ENCODE peak calls at places on chromosomes 7 and 10, in five cellular contexts. M is transverse colon, F is HCT116, A is spleen, Q is vagina. I is an unnamed sample.

GRCh38 chr7:109772161-109772560 is 1202.5 kb downstream of the DNAJB9 start:
- DNase-seq in M (no peak), F (no peak), A (no peak), Q (no peak), I (no peak)

GRCh38 chr10:114956466-114956865 is 18.5 kb downstream of the TRUB1 start:
- DNase-seq in M (no peak), F (no peak), A (no peak), Q (no peak), I (no peak)

GRCh38 chr7:77258593-77258992 is 59.0 kb upstream of the FGL2 start:
- DNase-seq in M (no peak), F (no peak), A (no peak), Q (no peak), I (no peak)

GRCh38 chr10:97771055-97771811 is 566 bp downstream of the SFRP5 start:
- DNase-seq in M (no peak), F (no peak), A (no peak), Q (no peak), I (no peak)

GRCh38 chr7:88344956-88345832 is 38.5 kb upstream of the STEAP4 start:
- DNase-seq in M (peak; percentile 25), F (peak; percentile 23), A (peak; percentile 83), Q (no peak), I (no peak)

GRCh38 chr7:31192996-31193395 is 140.9 kb downstream of the ADCYAP1R1 start:
- DNase-seq in M (peak; percentile 31), F (peak; percentile 36), A (no peak), Q (no peak), I (peak; percentile 33)

GRCh38 chr10:89576022-89576421 is 40.6 kb upstream of the SLC16A12 start:
- DNase-seq in M (no peak), F (no peak), A (no peak), Q (no peak), I (no peak)

GRCh38 chr10:37703833-37704382 is 153.5 kb downstream of the ZNF248 start:
- DNase-seq in M (no peak), F (no peak), A (peak; percentile 44), Q (peak; percentile 58), I (no peak)

GRCh38 chr10:36224431-36224985 is 582.4 kb upstream of the FZD8 start:
- DNase-seq in M (no peak), F (no peak), A (no peak), Q (no peak), I (no peak)

GRCh38 chr10:125123363-125124113 is 36.8 kb downstream of the CTBP2 start:
- DNase-seq in M (peak; percentile 90), F (peak; percentile 96), A (peak; percentile 76), Q (no peak), I (peak; percentile 85)

GRCh38 chr10:101145145-101145544 is 14.0 kb downstream of the TLX1 start:
- DNase-seq in M (no peak), F (no peak), A (no peak), Q (no peak), I (no peak)

GRCh38 chr10:71314694-71315225 is 4.3 kb upstream of the SLC29A3 start:
- DNase-seq in M (no peak), F (no peak), A (no peak), Q (no peak), I (no peak)

GRCh38 chr10:98963608-98964007 is 272.0 kb downstream of the HPSE2 start:
- DNase-seq in M (no peak), F (no peak), A (no peak), Q (no peak), I (no peak)

GRCh38 chr10:93758510-93758885 is 762 bp downstream of the LGI1 start:
- DNase-seq in M (no peak), F (no peak), A (no peak), Q (no peak), I (no peak)

GRCh38 chr10:93756128-93756517 is 1.6 kb upstream of the LGI1 start:
- DNase-seq in M (no peak), F (no peak), A (no peak), Q (no peak), I (no peak)

GRCh38 chr10:93757136-93757535 is 600 bp upstream of the LGI1 start:
- DNase-seq in M (no peak), F (no peak), A (no peak), Q (no peak), I (no peak)

GRCh38 chr10:93758911-93759410 is 1.2 kb downstream of the LGI1 start:
- DNase-seq in M (no peak), F (no peak), A (no peak), Q (no peak), I (no peak)

GRCh38 chr10:93757766-93758509 is at the start of gene LGI1:
- DNase-seq in M (no peak), F (no peak), A (no peak), Q (no peak), I (no peak)
- H3K4me3 ChIP-seq in M (no peak within 1 kb of the TSS), F (no peak within 1 kb of the TSS), A (no peak within 1 kb of the TSS), Q (no peak within 1 kb of the TSS), I (no peak within 1 kb of the TSS)

GRCh38 chr10:48274636-48275035 is at the start of gene FRMPD2:
- DNase-seq in M (no peak), F (no peak), A (no peak), Q (no peak), I (no peak)

GRCh38 chr10:48282829-48283228 is 8.3 kb upstream of the FRMPD2 start:
- DNase-seq in M (no peak), F (no peak), A (no peak), Q (no peak), I (no peak)

GRCh38 chr10:48277093-48277492 is 2.6 kb upstream of the FRMPD2 start:
- DNase-seq in M (no peak), F (no peak), A (no peak), Q (no peak), I (no peak)

GRCh38 chr10:48275743-48276142 is 1.2 kb upstream of the FRMPD2 start:
- DNase-seq in M (no peak), F (no peak), A (no peak), Q (no peak), I (no peak)

DNA sequence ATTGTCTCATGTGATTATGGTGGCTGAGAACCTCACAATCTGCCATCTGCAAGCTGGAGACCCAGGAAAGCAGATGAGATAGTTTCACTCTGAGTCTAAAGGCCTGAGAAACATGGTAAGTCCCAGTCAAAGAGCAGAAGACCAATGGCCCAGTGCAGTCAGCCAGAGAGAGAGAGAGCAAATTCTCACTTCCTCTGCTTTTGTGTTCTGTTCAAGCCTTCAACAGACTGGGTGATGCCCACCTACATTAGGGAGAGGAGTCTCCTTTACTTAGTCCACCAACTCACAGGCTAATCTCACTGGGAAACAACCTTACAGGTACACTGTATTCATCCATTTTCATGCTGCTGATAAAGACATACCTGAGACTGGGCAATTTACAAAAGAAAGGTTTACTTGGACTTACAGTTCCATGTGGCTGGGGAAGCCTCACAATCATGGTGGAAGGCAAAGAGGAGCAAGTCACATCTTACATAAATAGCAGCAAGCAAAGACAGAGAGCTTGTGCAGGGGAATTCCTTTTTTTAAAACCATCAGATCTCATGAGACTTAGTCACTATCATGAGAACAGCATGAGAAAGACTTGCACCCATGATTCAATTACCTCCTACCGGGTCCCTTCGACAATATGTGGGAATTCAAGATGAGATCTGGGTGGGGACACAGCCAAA is 4.7 kb upstream of the FRMPD2 start:
- DNase-seq in M (no peak), F (no peak), A (no peak), Q (no peak), I (no peak)
- TF ChIP-seq POLR2AphosphoS5 in M (no peak), F (no peak), A (no peak), Q (no peak), I (no peak)

GRCh38 chr7:80637911-80638765 is at the start of gene CD36:
- DNase-seq in M (no peak), F (no peak), A (no peak), Q (no peak), I (no peak)
- TF ChIP-seq POLR2A in M (no peak), F (no peak), A (peak; percentile 72), Q (no peak), I (no peak)

GRCh38 chr10:16832351-16833080 is 15.3 kb upstream of the RSU1 start:
- DNase-seq in M (peak; percentile 66), F (no peak), A (no peak), Q (no peak), I (peak; percentile 65)

GRCh38 chr10:16822726-16823360 is 5.6 kb upstream of the RSU1 start:
- DNase-seq in M (no peak), F (no peak), A (no peak), Q (peak; percentile 54), I (no peak)

GRCh38 chr10:16828114-16828568 is 10.9 kb upstream of the RSU1 start:
- DNase-seq in M (peak; percentile 59), F (peak; percentile 83), A (peak; percentile 76), Q (no peak), I (peak; percentile 53)

DNA sequence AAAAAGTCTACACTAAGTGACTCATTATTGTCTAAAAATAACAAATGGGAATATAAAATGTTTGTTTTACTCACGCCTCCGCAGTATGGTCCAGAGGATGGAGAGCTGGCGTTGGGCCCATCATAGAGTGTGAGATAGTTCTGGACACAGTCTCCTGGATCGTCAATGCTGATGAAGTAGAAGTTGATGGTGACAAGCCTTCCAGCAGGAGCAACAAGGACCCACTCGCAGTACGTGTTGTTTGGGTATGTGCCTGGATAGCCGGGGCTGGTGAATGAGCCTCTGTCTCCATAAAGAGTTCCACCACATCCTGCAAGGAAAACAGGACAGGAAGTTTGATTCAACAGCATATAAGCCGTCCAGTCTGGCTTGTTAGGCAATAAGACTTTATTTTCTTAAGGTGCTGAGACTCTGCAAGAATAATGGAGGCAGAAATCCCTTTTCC is 11.5 kb upstream of the RSU1 start:
- DNase-seq in M (peak; percentile 10), F (no peak), A (no peak), Q (no peak), I (no peak)
- H3K4me3 ChIP-seq in M (no peak overlapping the region), F (no peak overlapping the region), A (no peak overlapping the region), Q (no peak overlapping the region), I (no peak overlapping the region)

I was measured in prostate gland.